ENCODE peak calls at places on chromosomes 11 and 22, in four cellular contexts. M is breast epithelium, C is Panc1, E is sigmoid colon. B is an unnamed sample.

GRCh38 chr22:47835726-47836125 is 1073.3 kb downstream of the TBC1D22A start:
- DNase-seq in C (no peak), E (no peak), M (no peak), B (no peak)

GRCh38 chr11:130599073-130599654 is 150.7 kb downstream of the ADAMTS15 start:
- DNase-seq in E (peak), M (no peak), C (no peak), B (no peak)

GRCh38 chr11:61162092-61162935 is 1.1 kb upstream of the VPS37C start:
- DNase-seq in E (peak), M (no peak), C (no peak), B (no peak)

GRCh38 chr22:21068681-21069276 is 23.0 kb downstream of the LRRC74B start:
- DNase-seq in C (no peak), E (no peak), M (peak), B (no peak)

GRCh38 chr22:21030621-21031544 is 1.5 kb downstream of the SLC7A4 start:
- DNase-seq in M (no peak), E (no peak), C (no peak), B (no peak)

GRCh38 chr11:100562102-100562501 is 125.0 kb upstream of the ARHGAP42 start:
- DNase-seq in C (no peak), M (no peak), E (no peak), B (no peak)

GRCh38 chr11:68196219-68196618 is 16.9 kb downstream of the KMT5B start:
- DNase-seq in M (no peak), C (no peak), E (no peak), B (no peak)

GRCh38 chr22:46070722-46071450 is 79.4 kb upstream of the PPARA start:
- DNase-seq in M (peak), E (peak), C (no peak), B (no peak)

GRCh38 chr11:45654242-45654641 is 11.2 kb downstream of the CHST1 start:
- DNase-seq in M (no peak), C (no peak), E (peak), B (no peak)

GRCh38 chr11:3184732-3185347 is 19.7 kb upstream of the OSBPL5 start:
- DNase-seq in M (no peak), C (no peak), E (no peak), B (no peak)

GRCh38 chr11:77879218-77879617 is 58.3 kb downstream of the AAMDC start:
- DNase-seq in M (no peak), E (peak), C (no peak), B (no peak)

GRCh38 chr11:66547662-66548009 is 933 bp downstream of the ACTN3 start:
- DNase-seq in C (no peak), E (no peak), M (no peak), B (no peak)

GRCh38 chr11:118608268-118609214 is 1.1 kb downstream of the PHLDB1 start:
- DNase-seq in E (peak), C (no peak), M (no peak), B (peak)

GRCh38 chr22:22770280-22770871 is 117.2 kb upstream of the IGLL5 start:
- DNase-seq in M (no peak), C (no peak), E (no peak), B (peak)

GRCh38 chr22:44037519-44038370 is 13.6 kb downstream of the PARVB start:
- DNase-seq in M (no peak), E (peak), C (peak), B (peak)

GRCh38 chr11:74147199-74147929 is 23.4 kb downstream of the C2CD3 start:
- DNase-seq in E (no peak), M (no peak), C (no peak), B (no peak)

GRCh38 chr11:117870176-117870952 is 6.1 kb downstream of the FXYD6 start:
- DNase-seq in C (no peak), M (no peak), E (no peak), B (no peak)

GRCh38 chr22:29797351-29797750 is 30.2 kb downstream of the UQCR10 start:
- DNase-seq in M (no peak), E (no peak), C (no peak), B (no peak)

GRCh38 chr11:112689851-112690250 is 271.4 kb upstream of the NCAM1 start:
- DNase-seq in C (no peak), E (no peak), M (no peak), B (no peak)

GRCh38 chr22:47125603-47126002 is 363.2 kb downstream of the TBC1D22A start:
- DNase-seq in C (no peak), E (no peak), M (no peak), B (no peak)

GRCh38 chr22:35555351-35555915 is 14.8 kb downstream of the RASD2 start:
- DNase-seq in M (no peak), C (no peak), E (no peak), B (no peak)

GRCh38 chr11:1742371-1742770 is 8.0 kb downstream of the IFITM10 start:
- DNase-seq in E (no peak), C (no peak), M (peak), B (no peak)

GRCh38 chr11:1744879-1745700 is 5.3 kb downstream of the IFITM10 start:
- DNase-seq in E (peak), C (no peak), M (no peak), B (no peak)

GRCh38 chr11:1744137-1744878 is 6.1 kb downstream of the IFITM10 start:
- DNase-seq in E (no peak), C (no peak), M (peak), B (no peak)

GRCh38 chr11:1742869-1743586 is 7.4 kb downstream of the IFITM10 start:
- DNase-seq in C (no peak), E (no peak), M (no peak), B (no peak)

GRCh38 chr11:1743587-1744136 is 6.7 kb downstream of the IFITM10 start:
- DNase-seq in M (peak), C (no peak), E (no peak), B (no peak)
- TF ChIP-seq POLR2AphosphoS5 in M (no peak), C (peak), E (no peak), B (no peak)

DNA sequence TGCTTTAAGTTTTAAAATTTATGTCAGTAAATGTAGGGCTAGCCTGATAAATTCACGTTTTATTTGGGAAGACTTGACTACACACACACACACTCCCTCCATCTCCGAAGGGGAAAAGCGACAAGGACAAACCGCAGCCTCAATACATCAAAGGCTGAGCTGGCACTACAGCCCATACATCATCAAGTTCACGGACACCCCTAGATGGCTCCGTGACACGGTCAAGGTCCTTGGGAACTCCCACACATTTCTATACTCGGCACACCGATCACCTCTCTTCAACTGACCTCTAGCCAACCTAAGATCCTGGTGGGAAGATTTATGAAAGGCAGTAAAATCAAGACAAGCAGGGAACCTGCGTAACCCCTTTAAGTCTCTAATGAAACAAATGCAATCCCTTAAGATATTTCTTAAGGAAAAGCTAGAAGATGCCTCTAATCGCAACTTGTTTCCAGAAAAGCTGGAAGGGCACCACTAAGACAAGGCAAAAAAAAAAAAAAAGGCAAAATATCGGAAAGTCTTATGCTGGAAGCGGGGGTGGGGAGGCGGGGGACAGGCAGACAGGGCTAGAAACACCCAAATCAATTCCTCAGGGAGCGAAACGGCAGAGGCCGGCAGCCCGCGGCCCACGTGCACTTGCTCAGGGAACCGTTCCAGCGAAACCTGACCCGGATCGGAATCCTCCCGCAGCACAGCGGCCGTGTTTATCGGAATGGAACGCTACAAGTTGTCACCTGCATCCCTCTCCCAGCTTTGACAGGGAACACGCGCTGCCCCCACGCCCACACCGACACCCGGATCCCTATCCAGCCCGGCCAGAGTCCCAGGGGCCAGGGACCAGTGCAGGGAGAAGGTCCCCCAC is 1.5 kb downstream of the ARHGAP20 start:
- DNase-seq in E (peak), C (no peak), M (peak), B (no peak)
- H3K4me3 ChIP-seq in E (peak), C (peak), M (peak), B (peak)

DNA sequence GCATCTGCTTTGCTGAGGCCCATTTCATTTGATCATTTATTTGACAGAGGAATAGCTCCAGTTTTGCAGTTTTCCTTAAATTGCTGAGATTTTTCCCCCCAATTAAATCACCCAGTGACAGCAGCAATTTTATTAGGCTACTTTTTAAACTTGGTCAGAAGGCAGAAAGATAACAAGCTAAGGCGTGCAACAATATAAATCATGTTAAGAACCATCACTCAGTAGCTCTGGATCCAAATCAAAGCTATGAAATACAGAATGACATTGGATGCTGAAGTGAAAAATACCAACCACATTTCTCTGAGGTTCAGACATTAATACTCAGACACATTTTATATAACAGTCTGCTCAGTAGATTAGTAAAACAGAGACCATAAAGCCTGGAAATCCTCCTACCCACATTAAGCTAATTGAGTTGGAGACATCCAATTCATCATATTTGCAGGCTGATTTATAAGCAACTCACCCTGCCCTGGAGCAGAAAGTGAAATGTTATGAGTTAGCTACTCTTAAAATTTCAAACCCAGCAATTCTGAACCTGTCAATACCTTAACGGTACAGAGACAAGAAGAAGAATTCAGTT is 1108.5 kb downstream of the DLG2 start:
- DNase-seq in C (no peak), M (no peak), E (no peak), B (no peak)
- TF ChIP-seq POLR2AphosphoS5 in C (no peak), M (no peak), E (no peak), B (no peak)

DNA sequence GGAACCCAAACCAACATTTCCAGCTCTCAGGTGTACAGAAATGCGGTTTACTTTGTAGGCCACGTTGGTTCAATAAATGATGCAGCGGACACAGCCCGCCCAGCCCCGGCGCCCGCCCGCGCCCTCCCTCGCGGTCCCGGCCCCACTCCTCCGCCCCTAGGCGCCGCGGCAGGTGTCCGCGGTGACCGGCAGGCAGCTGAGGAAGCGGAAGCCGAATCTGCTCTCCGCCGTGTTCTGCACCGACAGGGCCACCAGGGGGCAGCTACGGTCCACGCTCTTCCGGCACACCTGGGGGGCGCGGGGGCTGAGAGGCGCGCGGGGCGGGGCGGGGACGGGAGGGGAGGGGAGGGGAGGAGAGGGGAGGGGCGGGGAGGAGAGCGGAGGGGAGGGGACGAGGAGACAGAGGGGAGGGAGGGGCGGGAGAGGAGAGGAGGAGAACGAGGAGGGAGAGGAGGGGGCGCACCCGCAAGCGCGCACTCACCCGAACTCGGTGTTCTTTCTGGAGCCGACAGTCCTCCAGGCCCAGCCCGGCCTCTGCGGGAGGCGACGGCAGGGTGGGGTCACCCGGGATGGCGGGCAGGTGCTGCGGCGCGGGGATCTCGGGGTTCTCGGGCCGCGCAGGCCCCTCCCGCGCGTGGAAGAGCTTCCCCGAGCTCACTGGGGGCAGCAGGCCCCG is 5.6 kb downstream of the LMNTD2 start:
- DNase-seq in E (no peak), C (no peak), M (no peak), B (no peak)
- H3K4me3 ChIP-seq in E (peak), C (peak), M (peak), B (peak)

DNA sequence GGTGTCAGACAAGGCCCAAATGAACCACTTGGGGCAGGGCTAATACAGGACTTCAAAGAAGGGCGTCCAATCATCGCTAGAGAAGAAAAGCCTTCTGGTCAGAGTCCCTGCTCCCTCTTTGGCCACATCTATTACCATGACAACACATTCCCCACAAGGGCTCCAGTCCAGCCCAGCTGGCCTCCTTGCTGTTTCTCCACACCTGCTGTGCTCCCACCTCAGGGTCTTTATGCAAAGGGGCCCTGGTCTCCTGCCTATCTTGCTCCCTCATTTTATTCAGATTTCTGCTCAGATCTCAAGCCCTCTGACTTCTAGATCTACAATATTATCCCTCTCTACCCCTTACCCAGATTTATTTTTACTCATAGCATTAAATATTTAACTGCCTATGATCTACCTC is 58.0 kb upstream of the KIRREL3 start:
- DNase-seq in E (no peak), M (no peak), C (no peak), B (no peak)
- TF ChIP-seq POLR2AphosphoS5 in E (no peak), M (no peak), C (no peak), B (no peak)

GRCh38 chr11:115501895-115502589 is 2.2 kb downstream of the CADM1 start:
- DNase-seq in C (no peak), E (no peak), M (no peak), B (no peak)
- H3K4me3 ChIP-seq in C (peak), E (peak), M (peak), B (peak)

B was measured in vagina.